ENCODE peak calls at places on chromosomes 2 and 18, in six cellular contexts. Y, C, U, L, D and H are unnamed samples.

GRCh38 chr2:196979976-196980375 is 53.5 kb upstream of the PGAP1 start:
- DNase-seq in Y (no peak), C (no peak), U (no peak), L (no peak), D (no peak), H (no peak)

GRCh38 chr18:72991379-72991778 is 123.6 kb upstream of the NETO1 start:
- DNase-seq in Y (no peak), C (no peak), U (no peak), L (no peak), D (no peak), H (no peak)

GRCh38 chr2:232525796-232526195 is at the start of gene CHRND:
- DNase-seq in Y (no peak), C (peak; percentile 57), U (peak; percentile 33), L (peak; percentile 66), D (no peak), H (no peak)

GRCh38 chr2:121972203-121972602 is 216.8 kb downstream of the TSN start:
- DNase-seq in Y (no peak), C (no peak), U (no peak), L (no peak), D (no peak), H (no peak)

GRCh38 chr2:206728277-206729199 is 10.3 kb upstream of the DYTN start:
- DNase-seq in Y (no peak), C (no peak), U (peak; percentile 5), L (no peak), D (no peak), H (no peak)

GRCh38 chr2:171316755-171317337 is 116.9 kb downstream of the METTL8 start:
- DNase-seq in Y (no peak), C (no peak), U (no peak), L (no peak), D (no peak), H (no peak)

GRCh38 chr2:175004980-175005832 is at the start of gene CHN1:
- DNase-seq in Y (peak; percentile 92), C (peak; percentile 92), U (peak; percentile 60), L (peak; percentile 88), D (peak; percentile 75), H (peak; percentile 77)

GRCh38 chr2:176128172-176129012 is 1.1 kb upstream of the HOXD8 start:
- DNase-seq in Y (no peak), C (no peak), U (no peak), L (no peak), D (no peak), H (no peak)

GRCh38 chr2:226643550-226644275 is 155.9 kb downstream of the IRS1 start:
- DNase-seq in Y (no peak), C (no peak), U (no peak), L (no peak), D (no peak), H (no peak)

GRCh38 chr18:79496978-79497637 is 101.4 kb downstream of the NFATC1 start:
- DNase-seq in Y (peak; percentile 14), C (peak; percentile 73), U (peak; percentile 88), L (peak; percentile 56), D (peak; percentile 85), H (no peak)

GRCh38 chr2:69762513-69763494 is 20.9 kb downstream of the ANXA4 start:
- DNase-seq in Y (no peak), C (no peak), U (no peak), L (peak; percentile 83), D (peak; percentile 94), H (no peak)

GRCh38 chr18:79522451-79523220 is 126.9 kb downstream of the NFATC1 start:
- DNase-seq in Y (no peak), C (peak; percentile 5), U (no peak), L (no peak), D (no peak), H (no peak)

GRCh38 chr2:84963692-84964405 is 7.1 kb upstream of the KCMF1 start:
- DNase-seq in Y (no peak), C (no peak), U (peak; percentile 73), L (no peak), D (peak; percentile 6), H (no peak)

GRCh38 chr2:85269959-85270358 is 57.8 kb downstream of the TGOLN2 start:
- DNase-seq in Y (no peak), C (peak; percentile 46), U (peak; percentile 88), L (no peak), D (no peak), H (no peak)

GRCh38 chr18:53458944-53459580 is 765.4 kb downstream of the MBD2 start:
- DNase-seq in Y (no peak), C (peak; percentile 26), U (peak; percentile 51), L (peak; percentile 60), D (peak; percentile 65), H (no peak)

GRCh38 chr2:25920326-25920725 is 42.0 kb upstream of the ASXL2 start:
- DNase-seq in Y (no peak), C (no peak), U (peak; percentile 17), L (no peak), D (no peak), H (no peak)

GRCh38 chr2:3827673-3828575 is 124.5 kb downstream of the DCDC2C start:
- DNase-seq in Y (no peak), C (no peak), U (peak; percentile 30), L (no peak), D (peak; percentile 8), H (no peak)

GRCh38 chr2:24024018-24024417 is 14.1 kb downstream of the MFSD2B start:
- DNase-seq in Y (no peak), C (no peak), U (peak; percentile 51), L (no peak), D (no peak), H (peak; percentile 53)

GRCh38 chr18:45312727-45313126 is 302.5 kb upstream of the SLC14A2 start:
- DNase-seq in Y (no peak), C (no peak), U (no peak), L (no peak), D (no peak), H (no peak)

GRCh38 chr2:224145751-224146355 is 106.8 kb upstream of the SERPINE2 start:
- DNase-seq in Y (no peak), C (peak; percentile 36), U (peak; percentile 92), L (no peak), D (no peak), H (no peak)